ENCODE peak calls at places on chromosomes 5 and 9, in eight cellular contexts. K is IMR-90, X is MM.1S, W is PC-9, I is lower leg skin, Z is coronary artery, J is dorsolateral prefrontal cortex, B is HFF-Myc. E is an unnamed sample.

GRCh38 chr5:68446487-68446894 is 230.9 kb downstream of the PIK3R1 start:
- DNase-seq in K (no peak), B (no peak), I (no peak), W (no peak), X (no peak), Z (no peak), J (no peak), E (peak)

GRCh38 chr5:66958984-66959641 is 237.5 kb downstream of the CD180 start:
- DNase-seq in Z (no peak), K (peak), J (peak), B (no peak), X (no peak), I (no peak), W (peak), E (no peak)

GRCh38 chr5:106923409-106923808 is 747.3 kb downstream of the EFNA5 start:
- DNase-seq in I (no peak), X (no peak), W (no peak), B (no peak), K (no peak), J (no peak), Z (no peak), E (no peak)

GRCh38 chr9:116572095-116572748 is 114.9 kb upstream of the TRIM32 start:
- DNase-seq in I (peak), B (peak), X (peak), W (peak), J (peak), Z (peak), K (peak), E (peak)

GRCh38 chr5:106521701-106522100 is 1149.0 kb downstream of the EFNA5 start:
- DNase-seq in B (no peak), I (no peak), W (no peak), K (peak), Z (no peak), J (peak), X (no peak), E (peak)

GRCh38 chr5:2423634-2424033 is 327.8 kb downstream of the IRX2 start:
- DNase-seq in K (no peak), Z (no peak), J (no peak), I (no peak), W (no peak), B (no peak), X (no peak), E (no peak)

GRCh38 chr5:92634883-92635282 is 946.1 kb downstream of the NR2F1-AS1 start:
- DNase-seq in B (no peak), J (no peak), Z (no peak), W (no peak), K (no peak), I (no peak), X (no peak), E (no peak)

GRCh38 chr5:150640311-150641005 is at the start of gene SYNPO:
- DNase-seq in X (no peak), W (peak), K (peak), B (no peak), I (peak), J (peak), Z (peak), E (no peak)

GRCh38 chr5:139094154-139095131 is 103.7 kb downstream of the SIL1 start:
- DNase-seq in I (peak), Z (no peak), X (peak), W (no peak), K (no peak), J (no peak), B (no peak), E (peak)

GRCh38 chr9:114484854-114485443 is 20.3 kb downstream of the WHRN start:
- DNase-seq in W (peak), I (no peak), X (peak), Z (no peak), K (peak), J (no peak), B (peak), E (peak)

GRCh38 chr5:72951850-72952468 is 3.9 kb upstream of the FCHO2 start:
- DNase-seq in W (peak), I (no peak), K (peak), Z (no peak), X (no peak), J (no peak), B (no peak), E (peak)

GRCh38 chr5:172048539-172049101 is 42.2 kb upstream of the FBXW11 start:
- DNase-seq in Z (no peak), K (peak), J (no peak), I (peak), X (no peak), B (no peak), W (no peak), E (no peak)

GRCh38 chr5:71922584-71923106 is 184.6 kb upstream of the MAP1B start:
- DNase-seq in B (no peak), J (no peak), Z (no peak), I (no peak), X (no peak), K (peak), W (peak), E (peak)

GRCh38 chr5:64339776-64340175 is 166.0 kb upstream of the RGS7BP start:
- DNase-seq in I (no peak), W (no peak), B (no peak), X (no peak), J (no peak), K (no peak), Z (no peak), E (no peak)

GRCh38 chr9:133403766-133404439 is 13.9 kb downstream of the REXO4 start:
- DNase-seq in Z (no peak), K (no peak), W (peak), B (no peak), J (no peak), I (no peak), X (no peak), E (peak)

GRCh38 chr9:133621868-133622267 is 12.7 kb upstream of the FAM163B start:
- DNase-seq in B (no peak), J (no peak), W (no peak), I (no peak), Z (no peak), X (no peak), K (no peak), E (no peak)

GRCh38 chr5:140780512-140780911 is 5.4 kb upstream of the PCDHA1 start:
- DNase-seq in K (no peak), W (no peak), I (no peak), J (no peak), Z (no peak), X (no peak), B (no peak), E (no peak)

GRCh38 chr5:140791111-140791510 is 3.5 kb upstream of the PCDHA2 start:
- DNase-seq in W (no peak), B (no peak), K (no peak), J (no peak), X (no peak), I (no peak), Z (no peak), E (no peak)

GRCh38 chr5:140785905-140786686 is at the start of gene PCDHA1:
- DNase-seq in K (no peak), X (no peak), B (no peak), Z (no peak), I (no peak), W (no peak), J (no peak), E (no peak)
- TF ChIP-seq CTCF in K (no peak), X (peak), B (peak), Z (no peak), I (no peak), W (peak), J (peak), E (no peak)

DNA sequence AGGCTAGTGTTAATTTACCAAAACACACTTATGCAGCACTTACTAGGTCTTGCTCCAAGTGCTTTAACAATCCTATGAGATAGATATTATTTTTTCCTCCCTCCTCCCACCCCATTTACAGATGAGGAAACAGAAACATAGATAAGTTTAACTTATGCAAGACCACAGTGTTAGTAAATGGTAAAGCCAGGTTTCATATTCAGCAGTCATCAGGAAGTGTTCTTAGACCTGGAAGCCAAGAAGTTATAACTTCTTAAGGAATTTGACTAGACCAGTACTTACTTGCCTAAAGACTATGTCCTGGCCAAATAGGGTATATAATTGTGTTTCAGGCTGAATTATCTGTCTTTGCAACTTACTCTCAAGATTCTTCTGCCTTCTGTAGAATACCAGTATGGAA is 15.9 kb downstream of the ABHD17B start:
- DNase-seq in I (no peak), B (no peak), Z (no peak), K (peak), X (no peak), W (no peak), J (no peak), E (peak)
- H3K4me3 ChIP-seq in I (no peak), B (no peak), Z (no peak), K (no peak), X (no peak), W (no peak), J (no peak), E (no peak)

GRCh38 chr5:77620404-77620803 is 18.1 kb downstream of the OTP start:
- DNase-seq in W (peak), X (peak), K (no peak), B (no peak), J (no peak), Z (no peak), I (no peak), E (peak)
- TF ChIP-seq CTCF in W (peak), X (peak), K (no peak), B (no peak), J (no peak), Z (no peak), I (no peak), E (peak)

GRCh38 chr5:174708466-174709207 is 15.7 kb upstream of the MSX2 start:
- DNase-seq in K (no peak), Z (no peak), W (no peak), X (no peak), J (no peak), B (no peak), I (peak), E (no peak)

GRCh38 chr5:174707671-174708070 is 16.7 kb upstream of the MSX2 start:
- DNase-seq in I (peak), B (no peak), X (no peak), Z (no peak), J (no peak), W (no peak), K (no peak), E (no peak)

DNA sequence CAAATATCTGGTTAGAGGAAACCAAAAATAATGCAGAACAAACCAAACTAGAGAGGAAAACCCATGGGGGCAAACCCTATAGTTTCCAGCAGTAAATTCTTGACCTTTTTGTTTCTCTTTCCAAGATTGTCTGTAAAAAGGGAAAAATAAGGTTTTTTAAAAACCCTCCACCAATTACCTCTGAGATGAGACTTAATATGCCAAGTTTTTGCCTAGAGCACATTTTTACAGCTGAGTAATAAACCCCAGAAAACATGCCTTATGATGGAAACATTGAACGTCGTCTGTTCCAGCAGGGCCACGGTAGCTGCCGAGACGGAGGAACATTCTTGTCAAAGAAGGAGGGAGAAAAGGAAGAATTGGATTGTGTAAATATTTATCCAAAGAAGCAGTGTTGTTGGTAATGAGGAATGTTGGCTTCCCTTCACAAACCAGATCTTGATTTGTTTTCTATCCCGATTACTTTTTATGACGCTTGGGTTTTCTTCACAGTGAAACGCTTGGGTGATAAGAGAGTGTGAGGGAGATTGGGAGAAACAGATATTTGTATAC is 17.3 kb upstream of the MSX2 start:
- DNase-seq in J (no peak), B (no peak), Z (no peak), I (peak), W (no peak), X (no peak), K (peak), E (no peak)
- H3K4me3 ChIP-seq in J (no peak), B (no peak), Z (no peak), I (no peak), W (no peak), X (no peak), K (no peak), E (no peak)

DNA sequence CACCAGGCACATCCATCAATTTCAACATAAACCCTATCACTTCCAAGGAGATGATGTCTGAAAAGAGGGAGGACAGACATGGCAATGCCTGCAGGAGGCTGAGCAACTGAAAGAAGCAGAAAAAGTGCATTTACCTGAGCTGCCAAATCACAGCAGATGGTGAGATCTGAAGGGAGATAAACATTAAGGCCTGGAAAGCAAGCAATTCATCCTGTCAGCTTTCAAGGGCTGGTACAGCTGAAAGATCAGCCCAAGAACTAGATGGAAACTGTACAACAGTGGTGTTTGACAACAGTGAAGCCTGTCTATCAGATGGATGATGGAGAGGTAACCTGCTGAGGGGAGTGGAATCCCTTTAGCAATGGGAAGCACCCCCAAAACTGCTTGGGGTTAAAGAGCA is 433.2 kb upstream of the ZNF608 start:
- DNase-seq in Z (no peak), B (no peak), X (no peak), J (no peak), K (no peak), W (no peak), I (no peak), E (no peak)
- TF ChIP-seq CTCF in Z (no peak), B (no peak), X (no peak), J (no peak), K (no peak), W (no peak), I (no peak), E (no peak)

GRCh38 chr5:141850183-141850768 is 27.9 kb downstream of the PCDH1 start:
- DNase-seq in X (no peak), Z (no peak), K (peak), I (no peak), J (no peak), B (no peak), W (no peak), E (peak)

GRCh38 chr5:141851195-141851874 is 26.9 kb downstream of the PCDH1 start:
- DNase-seq in I (no peak), Z (no peak), X (no peak), K (no peak), W (no peak), J (no peak), B (no peak), E (no peak)

GRCh38 chr5:141849371-141850182 is 28.6 kb downstream of the PCDH1 start:
- DNase-seq in W (peak), J (peak), I (peak), Z (peak), X (peak), B (no peak), K (peak), E (peak)

GRCh38 chr5:141852448-141852847 is 25.8 kb downstream of the PCDH1 start:
- DNase-seq in Z (no peak), I (no peak), B (no peak), X (no peak), W (no peak), J (no peak), K (no peak), E (no peak)

GRCh38 chr5:141850786-141851185 is 27.4 kb downstream of the PCDH1 start:
- DNase-seq in Z (no peak), K (no peak), B (no peak), W (no peak), J (no peak), I (no peak), X (no peak), E (no peak)
- H3K4me3 ChIP-seq in Z (peak), K (no peak), B (no peak), W (peak), J (peak), I (no peak), X (no peak), E (peak)

GRCh38 chr9:96025995-96026572 is 150.6 kb downstream of the ERCC6L2 start:
- DNase-seq in Z (no peak), J (peak), X (no peak), I (no peak), K (no peak), B (no peak), W (no peak), E (no peak)
- TF ChIP-seq CTCF in Z (no peak), J (peak), X (no peak), I (no peak), K (no peak), B (peak), W (no peak), E (peak)

GRCh38 chr9:121656941-121657340 is 5.5 kb downstream of the DAB2IP start:
- DNase-seq in X (no peak), I (no peak), B (no peak), W (no peak), K (no peak), J (no peak), Z (no peak), E (no peak)

GRCh38 chr9:121660876-121661275 is 9.4 kb downstream of the DAB2IP start:
- DNase-seq in W (no peak), I (no peak), X (no peak), K (no peak), J (no peak), B (no peak), Z (no peak), E (no peak)

GRCh38 chr9:121660367-121660766 is 8.9 kb downstream of the DAB2IP start:
- DNase-seq in K (no peak), Z (no peak), I (no peak), W (no peak), J (no peak), X (no peak), B (no peak), E (no peak)

GRCh38 chr9:121658166-121658565 is 6.7 kb downstream of the DAB2IP start:
- DNase-seq in X (no peak), I (no peak), Z (no peak), B (no peak), J (peak), K (no peak), W (no peak), E (no peak)

GRCh38 chr9:121658591-121658990 is 7.2 kb downstream of the DAB2IP start:
- DNase-seq in B (no peak), I (no peak), X (no peak), K (no peak), J (no peak), W (no peak), Z (no peak), E (no peak)
- H3K4me3 ChIP-seq in B (no peak), I (no peak), X (no peak), K (no peak), J (peak), W (no peak), Z (no peak), E (no peak)

DNA sequence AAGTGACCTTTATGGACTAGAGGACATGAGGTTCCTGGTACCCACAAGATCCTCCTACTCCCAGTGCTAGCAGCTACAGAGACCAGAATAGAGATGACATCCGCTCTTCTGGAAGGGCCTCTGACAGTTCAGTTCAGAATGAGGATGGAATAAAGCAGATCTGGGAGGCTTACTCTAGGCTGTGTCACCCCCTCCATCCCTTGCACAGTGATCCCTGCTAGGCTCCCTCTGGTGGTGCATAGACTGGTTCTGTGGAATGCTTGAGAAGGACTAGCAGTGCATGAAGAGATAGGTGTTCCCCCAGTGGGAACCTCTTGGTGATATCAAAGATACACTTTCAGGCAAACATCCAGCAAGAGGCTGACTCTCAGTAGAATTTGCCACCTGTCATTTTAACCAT is 83.0 kb downstream of the NPR3 start:
- DNase-seq in W (no peak), Z (no peak), K (peak), I (no peak), B (no peak), X (no peak), J (no peak), E (no peak)
- TF ChIP-seq CTCF in W (peak), Z (no peak), K (peak), I (no peak), B (peak), X (no peak), J (no peak), E (no peak)

DNA sequence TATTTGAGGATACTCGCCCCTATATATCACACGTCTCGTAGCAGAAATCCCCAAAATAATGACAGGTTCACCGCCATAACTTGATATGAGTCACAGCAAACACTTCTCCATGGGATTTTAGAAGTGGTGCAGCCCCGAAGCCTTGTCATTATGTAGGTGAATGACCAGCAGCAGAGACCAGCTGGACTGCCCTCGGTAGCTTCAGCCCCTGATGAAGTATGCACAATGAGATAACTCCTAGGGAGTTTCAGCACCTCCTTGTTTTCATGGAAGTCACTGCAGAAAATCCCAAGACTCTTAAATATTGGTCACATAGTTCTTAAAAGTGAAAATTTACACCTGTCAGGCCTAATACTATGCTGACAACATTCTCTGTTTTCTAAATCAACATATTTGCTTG is 1.9 kb downstream of the CTNND2 start:
- DNase-seq in K (no peak), J (no peak), I (no peak), W (no peak), B (no peak), X (no peak), Z (no peak), E (no peak)
- H3K4me3 ChIP-seq in K (no peak), J (peak), I (no peak), W (no peak), B (no peak), X (no peak), Z (no peak), E (no peak)

E was measured in GM12865.